ENCODE peak calls at places on chromosomes 5 and 9, in nine cellular contexts. One of them, this sample, is unnamed.
A peak's percentile ranks its signal among the peaks of the same experiment; 100 is the strongest.

GRCh38 chr5:76291305-76292077 is 111.6 kb upstream of the IQGAP2 start:
- DNase-seq in activated CD8-positive, alpha-beta T cell treated with anti-CD3 and anti-CD28 coated beads for 36 hours: no peak
- DNase-seq in esophagus squamous epithelium: no peak
- DNase-seq in OCI-LY7: no peak
- DNase-seq in HCT116: no peak
- DNase-seq in osteocyte: no peak
- DNase-seq in GM23338: peak; percentile 16
- DNase-seq in cardiac muscle cell: no peak
- DNase-seq in tibial artery: no peak
- DNase-seq in this sample: no peak

GRCh38 chr9:109730228-109730627 is 49.8 kb upstream of the PALM2AKAP2 start:
- DNase-seq in GM23338: no peak
- DNase-seq in cardiac muscle cell: no peak
- DNase-seq in HCT116: no peak
- DNase-seq in osteocyte: no peak
- DNase-seq in tibial artery: no peak
- DNase-seq in activated CD8-positive, alpha-beta T cell treated with anti-CD3 and anti-CD28 coated beads for 36 hours: no peak
- DNase-seq in OCI-LY7: no peak
- DNase-seq in esophagus squamous epithelium: no peak
- DNase-seq in this sample: no peak

GRCh38 chr9:136056546-136057235 is 38.4 kb downstream of the NACC2 start:
- DNase-seq in OCI-LY7: no peak
- DNase-seq in GM23338: no peak
- DNase-seq in osteocyte: peak; percentile 82
- DNase-seq in HCT116: no peak
- DNase-seq in activated CD8-positive, alpha-beta T cell treated with anti-CD3 and anti-CD28 coated beads for 36 hours: no peak
- DNase-seq in tibial artery: peak; percentile 12
- DNase-seq in esophagus squamous epithelium: no peak
- DNase-seq in cardiac muscle cell: no peak
- DNase-seq in this sample: no peak

GRCh38 chr5:40089269-40089668 is 590.4 kb upstream of the PTGER4 start:
- DNase-seq in osteocyte: no peak
- DNase-seq in activated CD8-positive, alpha-beta T cell treated with anti-CD3 and anti-CD28 coated beads for 36 hours: no peak
- DNase-seq in cardiac muscle cell: no peak
- DNase-seq in tibial artery: no peak
- DNase-seq in GM23338: peak; percentile 61
- DNase-seq in esophagus squamous epithelium: no peak
- DNase-seq in OCI-LY7: peak; percentile 60
- DNase-seq in HCT116: peak; percentile 16
- DNase-seq in this sample: no peak

GRCh38 chr5:43555895-43556606 is 826 bp downstream of the PAIP1 start:
- DNase-seq in tibial artery: peak; percentile 42
- DNase-seq in activated CD8-positive, alpha-beta T cell treated with anti-CD3 and anti-CD28 coated beads for 36 hours: peak; percentile 52
- DNase-seq in esophagus squamous epithelium: no peak
- DNase-seq in GM23338: peak; percentile 79
- DNase-seq in HCT116: peak; percentile 6
- DNase-seq in cardiac muscle cell: peak; percentile 57
- DNase-seq in OCI-LY7: peak; percentile 51
- DNase-seq in osteocyte: peak; percentile 86
- DNase-seq in this sample: peak; percentile 41

GRCh38 chr5:149948988-149949387 is 4.4 kb upstream of the PDE6A start:
- DNase-seq in activated CD8-positive, alpha-beta T cell treated with anti-CD3 and anti-CD28 coated beads for 36 hours: no peak
- DNase-seq in tibial artery: no peak
- DNase-seq in osteocyte: no peak
- DNase-seq in GM23338: no peak
- DNase-seq in esophagus squamous epithelium: no peak
- DNase-seq in cardiac muscle cell: no peak
- DNase-seq in HCT116: no peak
- DNase-seq in OCI-LY7: no peak
- DNase-seq in this sample: no peak

GRCh38 chr9:129751841-129752801 is 721 bp downstream of the PTGES start:
- DNase-seq in esophagus squamous epithelium: no peak
- DNase-seq in activated CD8-positive, alpha-beta T cell treated with anti-CD3 and anti-CD28 coated beads for 36 hours: no peak
- DNase-seq in tibial artery: no peak
- DNase-seq in HCT116: no peak
- DNase-seq in GM23338: no peak
- DNase-seq in osteocyte: no peak
- DNase-seq in OCI-LY7: no peak
- DNase-seq in cardiac muscle cell: no peak
- DNase-seq in this sample: no peak

GRCh38 chr9:116070256-116070914 is 83.2 kb upstream of the PAPPA start:
- DNase-seq in HCT116: no peak
- DNase-seq in activated CD8-positive, alpha-beta T cell treated with anti-CD3 and anti-CD28 coated beads for 36 hours: no peak
- DNase-seq in cardiac muscle cell: no peak
- DNase-seq in osteocyte: no peak
- DNase-seq in tibial artery: no peak
- DNase-seq in OCI-LY7: no peak
- DNase-seq in esophagus squamous epithelium: no peak
- DNase-seq in GM23338: no peak
- DNase-seq in this sample: no peak

DNA sequence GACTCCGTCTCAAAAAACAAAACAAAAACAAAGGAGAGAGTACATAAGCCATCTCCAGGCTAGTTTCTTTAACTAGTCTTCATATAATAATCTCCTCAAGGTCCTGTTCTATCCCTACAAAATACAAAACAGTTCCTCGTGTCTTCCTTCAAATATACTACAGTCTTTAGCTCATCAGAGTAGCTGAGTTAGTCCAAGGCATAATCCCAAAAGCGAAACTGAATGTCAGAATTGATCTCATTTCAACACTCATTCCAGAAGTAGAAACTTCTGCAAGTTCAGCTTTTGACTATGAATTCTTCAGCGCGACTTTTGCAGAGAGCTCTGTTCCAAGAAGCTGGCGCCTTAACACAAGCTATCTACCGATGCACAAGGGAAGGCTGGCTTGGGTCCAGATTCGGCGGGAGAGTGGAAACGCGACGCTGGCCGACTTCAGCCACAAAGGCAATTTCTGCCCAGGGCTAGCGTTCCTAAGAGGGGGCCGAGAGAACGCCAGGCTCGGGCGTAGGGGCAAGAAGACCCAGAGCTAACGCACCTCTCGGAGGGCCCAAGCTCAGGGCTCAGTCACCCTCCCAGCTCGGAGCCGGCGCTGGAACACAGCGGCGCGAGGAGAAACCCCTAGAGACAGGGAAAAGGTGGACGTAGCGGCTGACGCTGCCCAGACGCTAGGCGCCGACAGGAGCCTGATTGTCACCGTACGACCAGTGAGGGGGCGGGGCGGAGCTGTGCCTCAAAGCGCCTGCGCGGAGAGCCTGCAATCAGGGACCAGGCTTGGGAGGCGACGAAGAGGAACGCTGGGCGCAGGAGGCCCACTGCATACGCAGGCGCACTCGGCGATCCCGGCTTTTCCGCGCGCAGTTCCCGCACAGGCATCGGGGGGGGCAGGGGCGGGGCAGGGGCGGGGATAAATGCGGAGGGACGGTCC is 469 bp upstream of the HSDL2 start:
- DNase-seq in osteocyte: peak; percentile 100
- DNase-seq in GM23338: peak; percentile 99
- DNase-seq in esophagus squamous epithelium: peak; percentile 88
- DNase-seq in OCI-LY7: peak; percentile 97
- DNase-seq in activated CD8-positive, alpha-beta T cell treated with anti-CD3 and anti-CD28 coated beads for 36 hours: peak; percentile 99
- DNase-seq in cardiac muscle cell: peak; percentile 100
- DNase-seq in HCT116: peak; percentile 96
- DNase-seq in tibial artery: peak; percentile 99
- DNase-seq in this sample: peak; percentile 97
- TF ChIP-seq CTCF in osteocyte: no peak
- TF ChIP-seq CTCF in GM23338: peak; percentile 10
- TF ChIP-seq CTCF in esophagus squamous epithelium: peak; percentile 28
- TF ChIP-seq CTCF in OCI-LY7: no peak
- TF ChIP-seq CTCF in activated CD8-positive, alpha-beta T cell treated with anti-CD3 and anti-CD28 coated beads for 36 hours: no peak
- TF ChIP-seq CTCF in cardiac muscle cell: no peak
- TF ChIP-seq CTCF in HCT116: no peak
- TF ChIP-seq CTCF in tibial artery: peak; percentile 26
- TF ChIP-seq CTCF in this sample: no peak

GRCh38 chr9:101445353-101446029 is 9.9 kb upstream of the ALDOB start:
- DNase-seq in esophagus squamous epithelium: no peak
- DNase-seq in GM23338: no peak
- DNase-seq in tibial artery: no peak
- DNase-seq in activated CD8-positive, alpha-beta T cell treated with anti-CD3 and anti-CD28 coated beads for 36 hours: no peak
- DNase-seq in HCT116: no peak
- DNase-seq in cardiac muscle cell: no peak
- DNase-seq in OCI-LY7: no peak
- DNase-seq in osteocyte: no peak
- DNase-seq in this sample: no peak

GRCh38 chr9:101446732-101447131 is 11.2 kb upstream of the ALDOB start:
- DNase-seq in tibial artery: no peak
- DNase-seq in cardiac muscle cell: no peak
- DNase-seq in activated CD8-positive, alpha-beta T cell treated with anti-CD3 and anti-CD28 coated beads for 36 hours: no peak
- DNase-seq in osteocyte: no peak
- DNase-seq in OCI-LY7: no peak
- DNase-seq in HCT116: no peak
- DNase-seq in GM23338: no peak
- DNase-seq in esophagus squamous epithelium: no peak
- DNase-seq in this sample: no peak

GRCh38 chr9:101440714-101441230 is 5.2 kb upstream of the ALDOB start:
- DNase-seq in esophagus squamous epithelium: no peak
- DNase-seq in HCT116: no peak
- DNase-seq in cardiac muscle cell: no peak
- DNase-seq in OCI-LY7: peak; percentile 30
- DNase-seq in GM23338: no peak
- DNase-seq in tibial artery: no peak
- DNase-seq in osteocyte: no peak
- DNase-seq in activated CD8-positive, alpha-beta T cell treated with anti-CD3 and anti-CD28 coated beads for 36 hours: no peak
- DNase-seq in this sample: no peak

GRCh38 chr9:101442248-101443136 is 6.9 kb upstream of the ALDOB start:
- DNase-seq in cardiac muscle cell: no peak
- DNase-seq in esophagus squamous epithelium: no peak
- DNase-seq in osteocyte: no peak
- DNase-seq in GM23338: no peak
- DNase-seq in tibial artery: no peak
- DNase-seq in activated CD8-positive, alpha-beta T cell treated with anti-CD3 and anti-CD28 coated beads for 36 hours: no peak
- DNase-seq in OCI-LY7: no peak
- DNase-seq in HCT116: no peak
- DNase-seq in this sample: no peak

GRCh38 chr9:101443358-101443757 is 7.8 kb upstream of the ALDOB start:
- DNase-seq in tibial artery: no peak
- DNase-seq in GM23338: no peak
- DNase-seq in esophagus squamous epithelium: no peak
- DNase-seq in activated CD8-positive, alpha-beta T cell treated with anti-CD3 and anti-CD28 coated beads for 36 hours: no peak
- DNase-seq in osteocyte: no peak
- DNase-seq in OCI-LY7: no peak
- DNase-seq in cardiac muscle cell: no peak
- DNase-seq in HCT116: no peak
- DNase-seq in this sample: no peak
- TF ChIP-seq CTCF in tibial artery: no peak
- TF ChIP-seq CTCF in GM23338: no peak
- TF ChIP-seq CTCF in esophagus squamous epithelium: no peak
- TF ChIP-seq CTCF in activated CD8-positive, alpha-beta T cell treated with anti-CD3 and anti-CD28 coated beads for 36 hours: no peak
- TF ChIP-seq CTCF in osteocyte: no peak
- TF ChIP-seq CTCF in OCI-LY7: no peak
- TF ChIP-seq CTCF in cardiac muscle cell: no peak
- TF ChIP-seq CTCF in HCT116: no peak
- TF ChIP-seq CTCF in this sample: no peak

GRCh38 chr5:10528056-10528816 is 35.6 kb upstream of the ANKRD33B start:
- DNase-seq in HCT116: no peak
- DNase-seq in esophagus squamous epithelium: no peak
- DNase-seq in OCI-LY7: no peak
- DNase-seq in tibial artery: no peak
- DNase-seq in cardiac muscle cell: no peak
- DNase-seq in activated CD8-positive, alpha-beta T cell treated with anti-CD3 and anti-CD28 coated beads for 36 hours: no peak
- DNase-seq in osteocyte: no peak
- DNase-seq in GM23338: no peak
- DNase-seq in this sample: no peak

GRCh38 chr5:10532421-10532820 is 31.4 kb upstream of the ANKRD33B start:
- DNase-seq in activated CD8-positive, alpha-beta T cell treated with anti-CD3 and anti-CD28 coated beads for 36 hours: no peak
- DNase-seq in tibial artery: no peak
- DNase-seq in HCT116: no peak
- DNase-seq in esophagus squamous epithelium: no peak
- DNase-seq in OCI-LY7: no peak
- DNase-seq in cardiac muscle cell: no peak
- DNase-seq in GM23338: no peak
- DNase-seq in osteocyte: no peak
- DNase-seq in this sample: no peak

GRCh38 chr5:10527281-10527950 is 36.5 kb upstream of the ANKRD33B start:
- DNase-seq in cardiac muscle cell: no peak
- DNase-seq in osteocyte: no peak
- DNase-seq in esophagus squamous epithelium: no peak
- DNase-seq in OCI-LY7: no peak
- DNase-seq in activated CD8-positive, alpha-beta T cell treated with anti-CD3 and anti-CD28 coated beads for 36 hours: no peak
- DNase-seq in HCT116: no peak
- DNase-seq in GM23338: no peak
- DNase-seq in tibial artery: no peak
- DNase-seq in this sample: no peak

GRCh38 chr5:10530601-10531320 is 33.1 kb upstream of the ANKRD33B start:
- DNase-seq in activated CD8-positive, alpha-beta T cell treated with anti-CD3 and anti-CD28 coated beads for 36 hours: no peak
- DNase-seq in osteocyte: no peak
- DNase-seq in esophagus squamous epithelium: no peak
- DNase-seq in cardiac muscle cell: no peak
- DNase-seq in tibial artery: no peak
- DNase-seq in HCT116: no peak
- DNase-seq in GM23338: no peak
- DNase-seq in OCI-LY7: no peak
- DNase-seq in this sample: no peak

DNA sequence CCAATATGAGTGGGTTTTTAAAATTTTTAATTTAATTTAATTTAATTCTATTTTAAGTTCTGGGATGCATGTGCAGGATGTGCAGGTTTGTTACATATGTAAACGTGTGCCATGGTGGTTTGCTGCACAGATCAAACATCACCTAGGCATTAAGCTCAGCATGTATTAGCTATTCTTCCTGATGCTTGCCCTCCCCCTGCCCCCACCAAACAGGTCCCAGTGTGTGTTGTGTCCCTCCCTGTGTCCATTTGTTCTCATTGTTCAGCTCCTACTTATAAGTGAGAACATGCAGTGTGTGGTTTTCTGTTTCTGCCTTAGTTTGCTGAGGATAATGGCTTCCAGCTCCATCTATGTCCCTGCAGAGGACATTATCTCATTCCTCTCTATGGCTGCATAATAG is 35.0 kb upstream of the ANKRD33B start:
- DNase-seq in HCT116: no peak
- DNase-seq in GM23338: no peak
- DNase-seq in activated CD8-positive, alpha-beta T cell treated with anti-CD3 and anti-CD28 coated beads for 36 hours: no peak
- DNase-seq in cardiac muscle cell: no peak
- DNase-seq in tibial artery: no peak
- DNase-seq in osteocyte: no peak
- DNase-seq in OCI-LY7: no peak
- DNase-seq in esophagus squamous epithelium: no peak
- DNase-seq in this sample: no peak
- TF ChIP-seq CTCF in HCT116: no peak
- TF ChIP-seq CTCF in GM23338: no peak
- TF ChIP-seq CTCF in activated CD8-positive, alpha-beta T cell treated with anti-CD3 and anti-CD28 coated beads for 36 hours: no peak
- TF ChIP-seq CTCF in cardiac muscle cell: no peak
- TF ChIP-seq CTCF in tibial artery: no peak
- TF ChIP-seq CTCF in osteocyte: no peak
- TF ChIP-seq CTCF in OCI-LY7: no peak
- TF ChIP-seq CTCF in esophagus squamous epithelium: no peak
- TF ChIP-seq CTCF in this sample: no peak

DNA sequence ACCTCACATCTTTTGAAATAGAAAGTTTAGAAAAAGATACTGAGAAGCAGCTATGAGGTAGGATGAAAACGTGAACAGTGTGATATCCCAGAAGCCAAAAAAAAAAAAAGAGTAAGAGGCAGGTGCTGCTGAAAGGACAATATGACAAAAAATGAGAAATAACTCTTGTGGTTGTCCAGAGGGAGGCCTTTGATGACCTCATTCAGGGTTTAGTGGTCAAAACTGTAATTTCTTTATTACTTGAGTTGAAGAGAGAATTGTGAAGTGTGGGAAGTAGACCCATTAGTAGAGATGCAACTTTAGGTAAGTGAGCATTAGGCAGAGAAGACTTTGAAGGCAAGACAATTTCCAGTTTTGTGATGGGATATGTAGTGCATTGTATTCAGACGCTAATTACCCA is 1306.3 kb upstream of the ACO1 start:
- DNase-seq in GM23338: no peak
- DNase-seq in HCT116: no peak
- DNase-seq in OCI-LY7: no peak
- DNase-seq in esophagus squamous epithelium: no peak
- DNase-seq in activated CD8-positive, alpha-beta T cell treated with anti-CD3 and anti-CD28 coated beads for 36 hours: no peak
- DNase-seq in osteocyte: no peak
- DNase-seq in cardiac muscle cell: no peak
- DNase-seq in tibial artery: no peak
- DNase-seq in this sample: no peak
- TF ChIP-seq CTCF in GM23338: no peak
- TF ChIP-seq CTCF in HCT116: no peak
- TF ChIP-seq CTCF in OCI-LY7: no peak
- TF ChIP-seq CTCF in esophagus squamous epithelium: no peak
- TF ChIP-seq CTCF in activated CD8-positive, alpha-beta T cell treated with anti-CD3 and anti-CD28 coated beads for 36 hours: no peak
- TF ChIP-seq CTCF in osteocyte: no peak
- TF ChIP-seq CTCF in cardiac muscle cell: no peak
- TF ChIP-seq CTCF in tibial artery: no peak
- TF ChIP-seq CTCF in this sample: no peak

This sample was measured in GM10248.